ENCODE peak calls at places on chromosomes 16 and 17, in eight cellular contexts. One of them, this sample, is unnamed.

GRCh38 chr16:89949121-89949742 is 677 bp downstream of the DEF8 start:
- DNase-seq in RWPE1: no peak
- DNase-seq in type B pancreatic cell: no peak
- DNase-seq in PC-9: no peak
- DNase-seq in BE2C: no peak
- DNase-seq in gastrocnemius medialis: no peak
- DNase-seq in Calu3: no peak
- DNase-seq in left ventricle myocardium inferior: no peak
- DNase-seq in this sample: no peak

GRCh38 chr16:87266846-87267245 is 50.3 kb downstream of the C16orf95 start:
- DNase-seq in RWPE1: no peak
- DNase-seq in type B pancreatic cell: no peak
- DNase-seq in PC-9: no peak
- DNase-seq in BE2C: no peak
- DNase-seq in gastrocnemius medialis: no peak
- DNase-seq in Calu3: no peak
- DNase-seq in left ventricle myocardium inferior: no peak
- DNase-seq in this sample: no peak

GRCh38 chr17:37770631-37771518 is 26.0 kb upstream of the HNF1B start:
- DNase-seq in RWPE1: peak
- DNase-seq in type B pancreatic cell: no peak
- DNase-seq in PC-9: peak
- DNase-seq in BE2C: peak
- DNase-seq in gastrocnemius medialis: no peak
- DNase-seq in Calu3: peak
- DNase-seq in left ventricle myocardium inferior: peak
- DNase-seq in this sample: peak

GRCh38 chr17:48240562-48241130 is 133.1 kb downstream of the SNX11 start:
- DNase-seq in RWPE1: peak
- DNase-seq in type B pancreatic cell: no peak
- DNase-seq in PC-9: peak
- DNase-seq in BE2C: no peak
- DNase-seq in gastrocnemius medialis: no peak
- DNase-seq in Calu3: no peak
- DNase-seq in left ventricle myocardium inferior: no peak
- DNase-seq in this sample: no peak

GRCh38 chr16:28981517-28981916 is 3.3 kb upstream of the LAT start:
- DNase-seq in RWPE1: peak
- DNase-seq in type B pancreatic cell: no peak
- DNase-seq in PC-9: no peak
- DNase-seq in BE2C: peak
- DNase-seq in gastrocnemius medialis: no peak
- DNase-seq in Calu3: peak
- DNase-seq in left ventricle myocardium inferior: no peak
- DNase-seq in this sample: peak

GRCh38 chr16:10847166-10847565 is 28.6 kb upstream of the TVP23A start:
- DNase-seq in RWPE1: no peak
- DNase-seq in type B pancreatic cell: no peak
- DNase-seq in PC-9: no peak
- DNase-seq in BE2C: no peak
- DNase-seq in gastrocnemius medialis: no peak
- DNase-seq in Calu3: no peak
- DNase-seq in left ventricle myocardium inferior: no peak
- DNase-seq in this sample: no peak

GRCh38 chr16:69179255-69180010 is 7.5 kb upstream of the SNTB2 start:
- DNase-seq in RWPE1: peak
- DNase-seq in type B pancreatic cell: no peak
- DNase-seq in PC-9: peak
- DNase-seq in BE2C: peak
- DNase-seq in gastrocnemius medialis: peak
- DNase-seq in Calu3: peak
- DNase-seq in left ventricle myocardium inferior: peak
- DNase-seq in this sample: peak

GRCh38 chr17:29112780-29113295 is 67.4 kb downstream of the MYO18A start:
- DNase-seq in RWPE1: no peak
- DNase-seq in type B pancreatic cell: no peak
- DNase-seq in PC-9: no peak
- DNase-seq in BE2C: peak
- DNase-seq in gastrocnemius medialis: no peak
- DNase-seq in Calu3: no peak
- DNase-seq in left ventricle myocardium inferior: peak
- DNase-seq in this sample: no peak

DNA sequence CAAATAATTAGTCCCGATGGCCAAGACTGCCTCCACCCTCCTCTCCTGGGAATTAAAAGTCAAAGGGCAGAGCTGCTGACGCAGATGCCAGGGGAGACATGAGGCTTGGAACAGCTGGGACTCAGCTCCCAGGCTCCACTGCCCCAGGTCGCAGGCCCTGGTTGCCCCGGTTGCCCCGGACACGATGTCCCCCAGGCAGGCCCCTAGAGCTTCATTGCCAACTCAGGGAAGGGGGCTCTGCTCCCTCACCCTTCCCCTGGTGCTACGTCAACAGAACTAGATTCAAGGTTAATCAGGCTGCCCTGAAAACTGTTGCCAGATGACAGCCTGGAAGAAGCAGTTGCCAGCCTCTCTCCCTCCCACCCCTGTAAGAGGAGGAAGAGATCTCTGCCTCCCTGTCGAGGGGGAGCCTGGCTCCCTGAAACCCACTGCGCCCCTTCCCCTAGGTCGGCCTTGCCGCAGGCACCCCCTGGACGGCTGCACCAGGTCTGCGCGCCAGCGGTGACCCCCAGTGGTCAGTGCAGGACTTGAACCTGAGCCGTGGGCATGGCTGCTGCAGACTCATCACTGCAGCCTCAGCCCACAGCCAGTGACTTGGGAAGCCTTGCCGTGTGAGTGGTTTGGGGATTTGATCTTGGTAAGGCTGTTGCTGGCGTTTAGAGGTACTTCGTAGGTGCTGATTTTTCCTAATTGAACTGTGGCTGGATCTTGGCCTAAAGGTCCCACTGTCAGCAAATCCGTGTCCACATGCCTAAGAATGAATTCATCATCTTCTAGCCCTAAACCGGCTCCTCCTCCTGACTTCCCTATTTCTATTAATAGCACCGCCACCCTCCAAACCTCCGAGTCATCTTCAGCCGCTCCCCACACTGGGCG is 84.1 kb upstream of the TOB1 start:
- DNase-seq in RWPE1: peak
- DNase-seq in type B pancreatic cell: peak
- DNase-seq in PC-9: peak
- DNase-seq in BE2C: peak
- DNase-seq in gastrocnemius medialis: peak
- DNase-seq in Calu3: peak
- DNase-seq in left ventricle myocardium inferior: peak
- DNase-seq in this sample: peak
- TF ChIP-seq CTCF in RWPE1: peak
- TF ChIP-seq CTCF in type B pancreatic cell: peak
- TF ChIP-seq CTCF in PC-9: peak
- TF ChIP-seq CTCF in BE2C: peak
- TF ChIP-seq CTCF in gastrocnemius medialis: peak
- TF ChIP-seq CTCF in Calu3: peak
- TF ChIP-seq CTCF in left ventricle myocardium inferior: peak
- TF ChIP-seq CTCF in this sample: peak

GRCh38 chr16:80369138-80369537 is 171.7 kb upstream of the DYNLRB2 start:
- DNase-seq in RWPE1: no peak
- DNase-seq in type B pancreatic cell: no peak
- DNase-seq in PC-9: no peak
- DNase-seq in BE2C: no peak
- DNase-seq in gastrocnemius medialis: no peak
- DNase-seq in Calu3: no peak
- DNase-seq in left ventricle myocardium inferior: no peak
- DNase-seq in this sample: no peak

GRCh38 chr16:80372341-80372740 is 168.5 kb upstream of the DYNLRB2 start:
- DNase-seq in RWPE1: no peak
- DNase-seq in type B pancreatic cell: no peak
- DNase-seq in PC-9: no peak
- DNase-seq in BE2C: no peak
- DNase-seq in gastrocnemius medialis: no peak
- DNase-seq in Calu3: no peak
- DNase-seq in left ventricle myocardium inferior: no peak
- DNase-seq in this sample: no peak

GRCh38 chr16:80366023-80366422 is 174.8 kb upstream of the DYNLRB2 start:
- DNase-seq in RWPE1: no peak
- DNase-seq in type B pancreatic cell: no peak
- DNase-seq in PC-9: no peak
- DNase-seq in BE2C: no peak
- DNase-seq in gastrocnemius medialis: no peak
- DNase-seq in Calu3: no peak
- DNase-seq in left ventricle myocardium inferior: no peak
- DNase-seq in this sample: no peak

GRCh38 chr16:80367037-80367658 is 173.6 kb upstream of the DYNLRB2 start:
- DNase-seq in RWPE1: no peak
- DNase-seq in type B pancreatic cell: no peak
- DNase-seq in PC-9: no peak
- DNase-seq in BE2C: no peak
- DNase-seq in gastrocnemius medialis: no peak
- DNase-seq in Calu3: no peak
- DNase-seq in left ventricle myocardium inferior: no peak
- DNase-seq in this sample: no peak

DNA sequence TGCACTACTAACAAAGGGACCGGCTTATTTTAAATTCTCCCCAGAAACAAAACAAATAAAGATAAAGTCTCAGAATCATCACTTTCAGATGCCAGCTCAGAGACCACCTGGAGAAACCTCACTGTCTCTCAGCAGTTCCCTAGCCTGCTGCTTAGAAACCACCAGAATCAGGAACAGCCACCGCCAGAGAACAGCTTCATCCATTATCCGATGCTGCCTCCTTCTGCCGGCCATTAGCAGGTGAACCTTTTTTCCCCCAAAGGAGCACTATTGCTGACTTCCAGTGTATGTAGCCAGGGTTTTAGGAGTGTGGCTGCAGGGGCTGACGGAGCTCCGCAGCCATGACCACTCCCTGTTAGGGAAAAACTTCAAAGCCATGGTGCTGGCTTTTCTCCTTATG is 171.2 kb upstream of the DYNLRB2 start:
- DNase-seq in RWPE1: peak
- DNase-seq in type B pancreatic cell: no peak
- DNase-seq in PC-9: no peak
- DNase-seq in BE2C: no peak
- DNase-seq in gastrocnemius medialis: no peak
- DNase-seq in Calu3: peak
- DNase-seq in left ventricle myocardium inferior: no peak
- DNase-seq in this sample: peak
- TF ChIP-seq CTCF in RWPE1: peak
- TF ChIP-seq CTCF in type B pancreatic cell: peak
- TF ChIP-seq CTCF in PC-9: peak
- TF ChIP-seq CTCF in BE2C: no peak
- TF ChIP-seq CTCF in gastrocnemius medialis: peak
- TF ChIP-seq CTCF in Calu3: peak
- TF ChIP-seq CTCF in left ventricle myocardium inferior: peak
- TF ChIP-seq CTCF in this sample: peak

GRCh38 chr17:2024572-2025219 is 438 bp downstream of the RTN4RL1 start:
- DNase-seq in RWPE1: no peak
- DNase-seq in type B pancreatic cell: no peak
- DNase-seq in PC-9: peak
- DNase-seq in BE2C: no peak
- DNase-seq in gastrocnemius medialis: no peak
- DNase-seq in Calu3: no peak
- DNase-seq in left ventricle myocardium inferior: no peak
- DNase-seq in this sample: no peak

GRCh38 chr17:2023692-2024571 is 1.2 kb downstream of the RTN4RL1 start:
- DNase-seq in RWPE1: peak
- DNase-seq in type B pancreatic cell: no peak
- DNase-seq in PC-9: peak
- DNase-seq in BE2C: no peak
- DNase-seq in gastrocnemius medialis: no peak
- DNase-seq in Calu3: peak
- DNase-seq in left ventricle myocardium inferior: no peak
- DNase-seq in this sample: no peak

GRCh38 chr17:2025622-2026309 is 632 bp upstream of the RTN4RL1 start:
- DNase-seq in RWPE1: peak
- DNase-seq in type B pancreatic cell: no peak
- DNase-seq in PC-9: peak
- DNase-seq in BE2C: peak
- DNase-seq in gastrocnemius medialis: peak
- DNase-seq in Calu3: peak
- DNase-seq in left ventricle myocardium inferior: peak
- DNase-seq in this sample: no peak

GRCh38 chr17:2023256-2023655 is 1.9 kb downstream of the RTN4RL1 start:
- DNase-seq in RWPE1: no peak
- DNase-seq in type B pancreatic cell: no peak
- DNase-seq in PC-9: no peak
- DNase-seq in BE2C: no peak
- DNase-seq in gastrocnemius medialis: no peak
- DNase-seq in Calu3: no peak
- DNase-seq in left ventricle myocardium inferior: no peak
- DNase-seq in this sample: no peak

GRCh38 chr17:2025220-2025621 is at the start of gene RTN4RL1:
- DNase-seq in RWPE1: peak
- DNase-seq in type B pancreatic cell: no peak
- DNase-seq in PC-9: peak
- DNase-seq in BE2C: peak
- DNase-seq in gastrocnemius medialis: peak
- DNase-seq in Calu3: peak
- DNase-seq in left ventricle myocardium inferior: peak
- DNase-seq in this sample: peak
- TF ChIP-seq CTCF in RWPE1: no peak
- TF ChIP-seq CTCF in type B pancreatic cell: no peak
- TF ChIP-seq CTCF in PC-9: no peak
- TF ChIP-seq CTCF in BE2C: no peak
- TF ChIP-seq CTCF in gastrocnemius medialis: no peak
- TF ChIP-seq CTCF in Calu3: no peak
- TF ChIP-seq CTCF in left ventricle myocardium inferior: no peak
- TF ChIP-seq CTCF in this sample: no peak

GRCh38 chr17:42613699-42614295 is 4.3 kb downstream of the TUBG1 start:
- DNase-seq in RWPE1: no peak
- DNase-seq in type B pancreatic cell: no peak
- DNase-seq in PC-9: no peak
- DNase-seq in BE2C: no peak
- DNase-seq in gastrocnemius medialis: no peak
- DNase-seq in Calu3: no peak
- DNase-seq in left ventricle myocardium inferior: no peak
- DNase-seq in this sample: no peak

GRCh38 chr17:42623732-42624596 is 14.5 kb downstream of the TUBG1 start:
- DNase-seq in RWPE1: peak
- DNase-seq in type B pancreatic cell: no peak
- DNase-seq in PC-9: peak
- DNase-seq in BE2C: no peak
- DNase-seq in gastrocnemius medialis: peak
- DNase-seq in Calu3: peak
- DNase-seq in left ventricle myocardium inferior: no peak
- DNase-seq in this sample: no peak

GRCh38 chr17:42617956-42618431 is 8.5 kb downstream of the TUBG1 start:
- DNase-seq in RWPE1: no peak
- DNase-seq in type B pancreatic cell: no peak
- DNase-seq in PC-9: no peak
- DNase-seq in BE2C: peak
- DNase-seq in gastrocnemius medialis: no peak
- DNase-seq in Calu3: no peak
- DNase-seq in left ventricle myocardium inferior: no peak
- DNase-seq in this sample: peak

DNA sequence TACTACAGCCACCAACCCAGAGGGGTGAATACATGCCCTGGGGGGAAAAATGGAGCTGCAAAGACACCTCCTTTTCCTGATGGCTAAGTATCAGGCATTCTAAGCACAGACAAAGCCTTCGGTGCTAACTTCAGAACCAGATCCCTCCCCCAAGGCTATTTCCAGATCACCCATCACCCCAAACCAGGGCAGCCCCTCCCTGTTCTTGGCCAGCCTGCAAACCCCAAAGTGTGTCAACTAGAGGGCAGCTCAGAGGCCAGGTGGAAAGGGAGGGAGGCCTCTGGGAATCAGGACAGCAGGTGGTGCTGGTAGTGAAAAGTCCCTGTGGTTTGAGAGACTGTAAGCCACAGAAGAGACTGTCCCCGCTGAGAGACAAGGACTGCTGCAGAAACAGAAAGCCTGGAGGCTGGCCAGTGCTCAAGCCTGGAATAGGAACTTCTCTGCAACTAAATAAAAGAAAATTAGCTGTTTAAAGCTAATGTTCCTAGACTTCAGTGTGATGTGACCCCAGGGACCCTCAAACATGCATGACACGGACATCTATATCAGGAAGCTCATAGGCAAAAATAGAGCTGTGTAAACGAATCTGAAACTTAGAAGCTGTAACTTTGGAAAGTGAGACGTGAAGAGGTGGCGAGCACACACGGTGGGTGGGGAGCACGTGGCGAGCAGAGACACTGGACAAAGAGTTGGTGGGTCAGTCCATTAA is 9.1 kb downstream of the TUBG1 start:
- DNase-seq in RWPE1: peak
- DNase-seq in type B pancreatic cell: no peak
- DNase-seq in PC-9: peak
- DNase-seq in BE2C: peak
- DNase-seq in gastrocnemius medialis: peak
- DNase-seq in Calu3: peak
- DNase-seq in left ventricle myocardium inferior: peak
- DNase-seq in this sample: peak
- TF ChIP-seq CTCF in RWPE1: peak
- TF ChIP-seq CTCF in type B pancreatic cell: no peak
- TF ChIP-seq CTCF in PC-9: peak
- TF ChIP-seq CTCF in BE2C: peak
- TF ChIP-seq CTCF in gastrocnemius medialis: peak
- TF ChIP-seq CTCF in Calu3: peak
- TF ChIP-seq CTCF in left ventricle myocardium inferior: peak
- TF ChIP-seq CTCF in this sample: peak